ENCODE peak calls at places on chromosomes 6 and 20, in eight cellular contexts. Q, P, S, J, I, W, C and Y are unnamed samples.
A peak's percentile ranks its signal among the peaks of the same experiment; 100 is the strongest.

GRCh38 chr20:47256665-47257236 is 99.7 kb downstream of the ZMYND8 start:
- DNase-seq in W (no peak), J (no peak), S (no peak), I (peak; percentile 43), Q (no peak), P (no peak), C (no peak), Y (no peak)

GRCh38 chr20:16647875-16648597 is 74.8 kb upstream of the KIF16B start:
- DNase-seq in W (no peak), P (no peak), S (no peak), Q (no peak), C (no peak), J (no peak), I (no peak), Y (no peak)

GRCh38 chr20:5220334-5221077 is 93.7 kb downstream of the CDS2 start:
- DNase-seq in C (no peak), J (no peak), Q (no peak), I (peak; percentile 15), W (no peak), P (no peak), S (no peak), Y (no peak)

GRCh38 chr6:158564243-158565121 is 4.6 kb downstream of the TMEM181 start:
- DNase-seq in I (no peak), S (no peak), J (no peak), Q (no peak), C (no peak), P (no peak), W (no peak), Y (no peak)

GRCh38 chr6:67698534-67698933 is 936.5 kb upstream of the ADGRB3 start:
- DNase-seq in I (no peak), S (no peak), J (no peak), Q (no peak), P (no peak), C (no peak), W (no peak), Y (no peak)

GRCh38 chr6:151291145-151292055 is 51.6 kb downstream of the AKAP12 start:
- DNase-seq in J (peak; percentile 66), P (no peak), W (peak; percentile 27), S (no peak), I (peak; percentile 96), C (peak; percentile 43), Q (no peak), Y (peak; percentile 57)

GRCh38 chr20:61727761-61728160 is 337.9 kb downstream of the TAF4 start:
- DNase-seq in J (peak; percentile 11), S (no peak), I (no peak), C (no peak), P (no peak), W (no peak), Q (no peak), Y (no peak)

GRCh38 chr20:2707353-2708072 is 14.9 kb downstream of the EBF4 start:
- DNase-seq in P (no peak), Q (no peak), I (no peak), C (no peak), J (no peak), S (no peak), W (no peak), Y (no peak)

GRCh38 chr6:138013949-138014348 is 93.3 kb downstream of the PERP start:
- DNase-seq in W (no peak), Q (no peak), S (no peak), P (no peak), I (no peak), C (no peak), J (no peak), Y (no peak)

GRCh38 chr6:101689156-101689555 is 295.6 kb downstream of the GRIK2 start:
- DNase-seq in P (no peak), J (no peak), Q (no peak), C (no peak), S (no peak), I (no peak), W (no peak), Y (no peak)

GRCh38 chr20:62724692-62725595 is 16.3 kb downstream of the NTSR1 start:
- DNase-seq in C (no peak), Q (no peak), W (no peak), J (peak; percentile 38), P (no peak), I (no peak), S (no peak), Y (no peak)

GRCh38 chr6:130143709-130144108 is 79.0 kb downstream of the SAMD3 start:
- DNase-seq in P (no peak), C (no peak), I (peak; percentile 29), W (no peak), S (no peak), Q (no peak), J (no peak), Y (no peak)

GRCh38 chr6:35213161-35213823 is 464 bp upstream of the SCUBE3 start:
- DNase-seq in W (no peak), S (no peak), P (no peak), I (no peak), Q (no peak), J (no peak), C (peak; percentile 90), Y (no peak)

GRCh38 chr6:29236060-29236459 is 65.4 kb downstream of the OR2J2 start:
- DNase-seq in P (no peak), C (no peak), I (no peak), S (no peak), Q (no peak), W (no peak), J (no peak), Y (no peak)

DNA sequence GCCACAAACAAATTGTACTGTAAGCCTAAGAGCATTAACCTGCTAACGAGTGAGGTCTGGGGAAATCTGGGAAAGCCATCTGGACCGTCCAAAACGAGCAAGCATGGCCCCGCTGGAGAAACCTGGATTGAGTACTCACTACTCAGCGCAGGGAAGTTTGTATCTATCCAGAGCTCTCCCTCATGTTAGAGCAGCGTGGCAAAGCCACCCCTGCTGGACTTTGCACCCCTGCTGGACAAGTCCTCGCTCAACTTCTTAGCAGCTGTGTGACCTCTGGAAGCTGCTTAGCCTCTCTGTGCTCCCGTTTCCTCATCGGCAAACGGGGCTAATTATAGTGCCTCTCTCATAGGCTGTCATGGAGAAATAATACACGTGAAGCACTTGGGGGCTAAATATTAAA is 37.4 kb downstream of the PSMG4 start:
- DNase-seq in C (no peak), W (no peak), J (peak; percentile 19), I (no peak), Q (no peak), S (no peak), P (no peak), Y (no peak)
- TF ChIP-seq CTCF in C (no peak), W (no peak), J (no peak), I (no peak), Q (no peak), S (no peak), P (no peak), Y (no peak)

DNA sequence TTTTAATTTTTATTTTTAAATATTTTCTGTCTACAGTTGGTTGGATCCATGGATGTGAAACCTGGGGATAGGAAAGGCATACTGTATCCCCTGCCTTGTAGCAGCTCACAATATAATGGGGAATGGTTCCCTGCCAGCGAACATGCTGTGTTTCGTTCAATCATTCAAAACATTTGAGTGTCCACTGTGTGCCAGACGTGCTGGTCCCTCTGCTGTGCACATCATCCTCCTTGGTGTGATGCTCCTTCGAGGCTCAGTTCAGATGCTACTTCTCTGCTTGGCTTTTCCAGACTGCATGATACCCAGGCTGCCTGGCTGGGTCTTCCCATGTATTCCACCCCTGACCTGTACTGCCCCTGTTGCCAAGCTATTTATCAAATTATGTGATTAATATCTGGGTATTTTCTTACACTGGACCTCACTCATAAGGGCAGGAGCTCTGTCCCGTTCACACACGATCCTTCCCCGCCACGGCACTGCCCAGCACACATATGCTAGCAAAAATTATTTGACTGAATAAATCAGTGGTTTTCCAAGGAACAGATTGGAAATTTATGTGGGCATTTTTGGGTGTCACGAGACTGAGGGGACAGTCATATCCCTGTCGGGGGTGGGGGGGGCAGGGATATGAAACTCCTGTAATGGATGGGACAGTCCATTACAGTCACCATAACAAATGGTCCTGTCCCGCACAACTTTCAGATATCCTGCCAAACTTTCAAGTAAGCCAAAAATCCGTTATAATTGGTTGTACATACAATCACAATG is 4.9 kb downstream of the SDCBP2 start:
- DNase-seq in J (no peak), S (no peak), I (no peak), P (no peak), C (no peak), W (no peak), Q (no peak), Y (no peak)
- TF ChIP-seq CTCF in J (no peak), S (no peak), I (no peak), P (no peak), C (no peak), W (no peak), Q (no peak), Y (no peak)

DNA sequence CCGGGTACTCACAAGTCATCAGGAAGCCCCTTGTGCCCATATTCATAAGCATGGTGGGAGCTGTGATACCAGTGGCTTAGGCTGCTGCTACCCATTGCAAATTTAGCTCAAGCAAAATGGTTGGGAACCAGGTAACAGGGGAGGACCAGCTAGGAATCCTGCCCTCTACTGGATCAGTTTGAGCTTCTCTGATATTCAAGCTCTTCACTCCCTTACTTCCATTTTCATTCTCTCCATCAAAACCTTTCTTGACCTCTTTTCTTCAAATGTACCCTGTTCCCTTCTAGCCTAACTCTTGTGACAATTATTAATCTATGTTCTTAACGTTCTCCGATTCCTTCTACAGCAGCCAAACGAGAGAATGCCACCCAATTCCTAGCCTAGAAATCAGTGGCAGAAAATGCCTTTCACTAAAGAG is 9.7 kb downstream of the NOL7 start:
- DNase-seq in Q (no peak), S (peak; percentile 33), P (peak; percentile 46), C (no peak), I (peak; percentile 65), W (no peak), J (no peak), Y (no peak)
- TF ChIP-seq CTCF in Q (peak; percentile 54), S (peak; percentile 79), P (peak; percentile 42), C (peak; percentile 38), I (peak; percentile 66), W (peak; percentile 10), J (peak; percentile 38), Y (peak; percentile 38)

GRCh38 chr20:38170219-38170902 is 5.3 kb upstream of the TGM2 start:
- DNase-seq in S (no peak), W (no peak), J (no peak), Q (no peak), C (no peak), I (no peak), P (no peak), Y (no peak)

GRCh38 chr20:38171301-38172010 is 6.4 kb upstream of the TGM2 start:
- DNase-seq in S (no peak), Q (no peak), J (no peak), P (no peak), W (no peak), I (no peak), C (no peak), Y (no peak)

GRCh38 chr20:38170914-38171300 is 5.8 kb upstream of the TGM2 start:
- DNase-seq in S (no peak), J (no peak), W (no peak), I (no peak), C (no peak), Q (no peak), P (no peak), Y (no peak)

GRCh38 chr20:38173237-38174156 is 8.4 kb upstream of the TGM2 start:
- DNase-seq in Q (peak; percentile 74), P (peak; percentile 95), S (no peak), J (no peak), I (peak; percentile 86), C (no peak), W (no peak), Y (peak; percentile 79)

DNA sequence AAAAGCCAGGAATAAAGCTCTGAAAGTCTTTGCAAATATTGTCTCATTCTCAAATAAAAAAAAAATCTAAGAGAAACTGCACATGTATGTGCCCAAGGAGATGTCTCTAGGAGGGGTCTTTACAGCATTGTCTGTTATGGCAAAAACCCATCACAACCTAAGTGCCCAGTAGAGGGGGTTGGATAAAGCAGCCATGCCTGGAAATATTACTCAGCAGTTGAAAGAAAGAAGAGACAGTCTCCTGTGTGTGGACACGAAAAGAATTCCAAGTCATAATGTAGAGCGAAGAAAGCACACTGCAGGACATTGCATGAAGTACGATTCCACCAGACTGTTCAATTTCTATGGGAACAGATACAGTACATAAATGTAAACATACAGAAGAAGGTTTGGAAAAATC is 7.3 kb upstream of the TGM2 start:
- DNase-seq in Q (no peak), S (no peak), P (peak; percentile 38), J (no peak), C (no peak), I (peak; percentile 49), W (no peak), Y (no peak)
- TF ChIP-seq CTCF in Q (peak; percentile 33), S (peak; percentile 24), P (peak; percentile 34), J (no peak), C (no peak), I (peak; percentile 53), W (no peak), Y (peak; percentile 24)